ENCODE peak calls at places on chromosome 10, in four cellular contexts. K is adrenal gland, I is heart left ventricle, M is GM12891. T is an unnamed sample.

GRCh38 chr10:128324058-128324457 is 197.8 kb upstream of the MKI67 start:
- DNase-seq in K (no peak), I (no peak), M (no peak), T (peak)

GRCh38 chr10:4522296-4523000 is 303.6 kb upstream of the AKR1E2 start:
- DNase-seq in K (no peak), I (no peak), M (no peak), T (no peak)

GRCh38 chr10:132679217-132679595 is 106.7 kb downstream of the NKX6-2 start:
- DNase-seq in K (no peak), I (no peak), M (no peak), T (no peak)

GRCh38 chr10:65313406-65313805 is 1612.4 kb upstream of the LRRTM3 start:
- DNase-seq in K (no peak), I (no peak), M (no peak), T (no peak)

GRCh38 chr10:78690354-78691111 is 378.2 kb upstream of the ZMIZ1 start:
- DNase-seq in K (no peak), I (no peak), M (no peak), T (no peak)

GRCh38 chr10:117653170-117653515 is 110.6 kb downstream of the EMX2 start:
- DNase-seq in K (no peak), I (no peak), M (peak), T (no peak)

GRCh38 chr10:24790073-24790472 is 66.4 kb upstream of the ARHGAP21 start:
- DNase-seq in K (no peak), I (no peak), M (no peak), T (no peak)

GRCh38 chr10:132921818-132922807 is 20.3 kb downstream of the CFAP46 start:
- DNase-seq in K (no peak), I (no peak), M (no peak), T (no peak)

GRCh38 chr10:116683061-116683601 is 59.2 kb downstream of the HSPA12A start:
- DNase-seq in K (no peak), I (no peak), M (no peak), T (no peak)

GRCh38 chr10:120944586-120945125 is 93.5 kb downstream of the WDR11 start:
- DNase-seq in K (no peak), I (no peak), M (no peak), T (no peak)

GRCh38 chr10:121668336-121669009 is 70.2 kb upstream of the FGFR2 start:
- DNase-seq in K (peak), I (peak), M (no peak), T (peak)

GRCh38 chr10:97676770-97677581 is 10.1 kb downstream of the AVPI1 start:
- DNase-seq in K (no peak), I (no peak), M (peak), T (peak)

GRCh38 chr10:48406204-48406603 is 99.7 kb downstream of the MAPK8 start:
- DNase-seq in K (no peak), I (no peak), M (no peak), T (peak)

GRCh38 chr10:17365402-17365801 is 89.0 kb downstream of the ST8SIA6 start:
- DNase-seq in K (no peak), I (no peak), M (no peak), T (no peak)

GRCh38 chr10:93703066-93703465 is 674 bp upstream of the FRA10AC1 start:
- DNase-seq in K (no peak), I (no peak), M (no peak), T (no peak)

GRCh38 chr10:15116225-15116624 is 19.1 kb downstream of the RPP38 start:
- DNase-seq in K (no peak), I (no peak), M (no peak), T (no peak)

GRCh38 chr10:86255405-86256251 is 111.0 kb downstream of the GRID1 start:
- DNase-seq in K (peak), I (no peak), M (no peak), T (no peak)

GRCh38 chr10:21372651-21373410 is 152.7 kb downstream of the SKIDA1 start:
- DNase-seq in K (peak), I (peak), M (peak), T (peak)

GRCh38 chr10:29569778-29570177 is 65.0 kb downstream of the SVIL start:
- DNase-seq in K (no peak), I (no peak), M (no peak), T (no peak)

GRCh38 chr10:99374526-99374925 is 45.4 kb downstream of the CNNM1 start:
- DNase-seq in K (no peak), I (no peak), M (no peak), T (peak)

GRCh38 chr10:95414844-95415545 is 124.2 kb upstream of the PDLIM1 start:
- DNase-seq in K (no peak), I (peak), M (no peak), T (no peak)

GRCh38 chr10:23813687-23814086 is 374.8 kb downstream of the OTUD1 start:
- DNase-seq in K (no peak), I (no peak), M (no peak), T (no peak)

GRCh38 chr10:28872592-28873165 is 195.4 kb downstream of the BAMBI start:
- DNase-seq in K (no peak), I (no peak), M (no peak), T (no peak)

GRCh38 chr10:77504870-77505257 is 132.7 kb downstream of the KCNMA1 start:
- DNase-seq in K (no peak), I (no peak), M (no peak), T (peak)

GRCh38 chr10:26573674-26574073 is 123.8 kb upstream of the PDSS1 start:
- DNase-seq in K (no peak), I (no peak), M (no peak), T (no peak)

GRCh38 chr10:525565-526315 is 163.7 kb downstream of the DIP2C start:
- DNase-seq in K (peak), I (no peak), M (no peak), T (no peak)

GRCh38 chr10:84783386-84783785 is 455.0 kb downstream of the CCSER2 start:
- DNase-seq in K (no peak), I (no peak), M (peak), T (peak)

GRCh38 chr10:102935510-102935909 is 17.4 kb downstream of the CNNM2 start:
- DNase-seq in K (no peak), I (no peak), M (no peak), T (peak)

GRCh38 chr10:1154531-1154930 is 98.3 kb downstream of the WDR37 start:
- DNase-seq in K (no peak), I (no peak), M (no peak), T (no peak)

GRCh38 chr10:26566525-26567348 is 128.6 kb downstream of the APBB1IP start:
- DNase-seq in K (peak), I (no peak), M (no peak), T (peak)

GRCh38 chr10:58731276-58731675 is 218.6 kb downstream of the BICC1 start:
- DNase-seq in K (no peak), I (no peak), M (no peak), T (no peak)
- TF ChIP-seq POLR2A in K (no peak), I (no peak), M (no peak), T (no peak)

DNA sequence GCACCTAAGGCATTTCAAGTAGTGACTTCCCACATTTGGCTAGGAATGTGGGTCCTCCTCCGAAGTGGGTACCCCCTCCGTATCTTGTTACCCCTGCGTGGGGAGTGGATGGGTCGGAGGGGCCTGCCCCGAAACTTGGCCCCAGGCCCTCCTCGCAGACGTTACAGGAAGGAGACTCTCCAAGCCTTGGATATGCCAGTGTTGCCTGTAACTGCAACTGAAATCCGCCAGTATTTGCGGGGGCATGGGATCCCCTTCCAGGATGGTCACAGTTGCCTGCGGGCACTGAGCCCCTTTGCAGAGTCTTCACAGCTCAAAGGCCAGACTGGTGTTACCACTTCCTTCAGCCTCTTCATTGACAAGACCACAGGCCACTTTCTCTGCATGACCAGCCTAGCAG is 823 bp downstream of the TWNK start:
- DNase-seq in K (no peak), I (no peak), M (no peak), T (no peak)
- TF ChIP-seq POLR2A in K (no peak), I (no peak), M (no peak), T (no peak)

DNA sequence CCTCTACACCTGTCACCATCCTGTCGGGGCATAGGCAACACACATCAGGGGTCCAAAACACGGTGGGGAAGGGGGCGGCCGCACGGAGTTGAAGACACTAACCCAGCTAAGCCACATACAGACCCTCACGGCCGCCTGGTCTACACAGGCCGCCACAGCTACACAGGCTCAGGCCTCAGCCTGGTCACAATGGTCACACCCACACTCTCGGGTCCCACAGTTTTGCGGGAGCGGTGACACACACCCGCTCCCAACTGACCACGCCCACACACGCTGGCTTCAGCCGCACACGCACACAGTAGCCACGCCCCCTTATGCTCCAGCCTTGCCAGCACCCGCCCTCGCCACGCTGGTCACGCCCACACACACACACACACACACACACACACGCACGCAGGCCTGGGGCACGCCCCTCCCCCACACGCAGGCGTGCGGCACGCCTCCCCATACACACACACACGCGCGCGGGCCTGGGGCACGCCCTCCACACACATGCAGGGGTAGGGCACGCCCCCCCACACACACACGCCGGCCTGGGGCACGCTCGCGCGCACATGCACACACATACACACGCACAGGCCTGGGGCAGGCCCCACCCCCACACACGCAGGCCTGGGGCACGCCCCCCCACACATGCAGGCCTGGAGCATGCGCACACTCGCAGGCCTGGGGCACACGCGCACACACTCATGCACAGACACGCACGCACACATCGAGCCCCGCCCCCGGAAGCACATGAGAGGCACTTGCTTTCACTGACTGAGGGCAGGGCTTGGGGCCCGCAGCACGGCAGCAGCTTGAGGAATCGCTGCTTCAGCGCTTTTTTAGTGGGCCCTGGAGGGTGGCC is 12.3 kb upstream of the OGA start:
- DNase-seq in K (peak), I (peak), M (peak), T (peak)
- TF ChIP-seq POLR2A in K (no peak), I (no peak), M (peak), T (no peak)

DNA sequence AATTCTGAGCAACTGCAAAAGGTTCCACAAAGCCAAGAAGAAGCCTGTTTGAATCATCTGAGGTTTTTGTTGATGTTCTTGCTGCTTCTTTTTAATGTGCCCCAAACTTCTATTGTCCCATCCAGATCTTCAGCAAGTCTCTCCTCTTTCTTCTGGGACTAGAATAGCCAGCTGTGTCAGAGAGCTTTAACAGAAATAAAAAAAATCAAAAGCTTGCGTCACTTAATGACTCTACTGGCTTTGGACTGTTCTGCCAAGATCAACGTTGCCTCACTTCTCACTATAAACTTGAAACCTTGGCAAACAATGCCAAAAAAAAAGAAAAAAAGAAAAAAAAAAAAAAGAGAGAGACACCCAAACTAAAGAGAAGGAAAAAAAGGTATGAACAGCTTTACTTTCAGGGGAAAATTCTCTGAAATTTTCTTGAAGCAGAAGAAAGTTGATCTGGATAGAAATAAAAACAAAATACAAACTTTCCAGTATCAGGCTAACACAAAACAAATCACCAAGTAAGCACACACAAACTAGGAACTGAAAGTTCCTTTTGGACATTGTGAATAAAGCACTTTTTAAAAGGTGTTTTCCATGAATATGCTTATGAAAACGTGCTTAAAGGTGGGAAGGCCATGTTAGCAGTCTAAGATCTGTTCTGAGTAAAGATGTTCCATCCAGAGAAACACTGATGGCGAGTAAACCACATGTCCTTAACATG is 14.8 kb downstream of the USP54 start:
- DNase-seq in K (peak), I (peak), M (no peak), T (peak)
- TF ChIP-seq POLR2A in K (no peak), I (peak), M (no peak), T (peak)

GRCh38 chr10:7817576-7817975 is 729 bp upstream of the TAF3 start:
- DNase-seq in K (no peak), I (no peak), M (no peak), T (no peak)

GRCh38 chr10:7819126-7819470 is 793 bp downstream of the TAF3 start:
- DNase-seq in K (peak), I (peak), M (peak), T (peak)

GRCh38 chr10:7817984-7818294 is 366 bp upstream of the TAF3 start:
- DNase-seq in K (no peak), I (no peak), M (no peak), T (no peak)

GRCh38 chr10:7813481-7813880 is 4.8 kb upstream of the TAF3 start:
- DNase-seq in K (no peak), I (no peak), M (no peak), T (no peak)

GRCh38 chr10:7818295-7819125 is at the start of gene TAF3:
- DNase-seq in K (peak), I (peak), M (peak), T (peak)
- TF ChIP-seq POLR2A in K (no peak), I (peak), M (peak), T (no peak)

T was measured in thyroid gland.